ENCODE peak calls at places on chromosome 1, in seven cellular contexts. J, B, O, X, D, P and L are unnamed samples.

GRCh38 chr1:226656201-226656600 is 82.9 kb downstream of the ITPKB start:
- DNase-seq in B (peak), P (no peak), D (no peak), X (no peak), O (no peak), J (peak), L (peak)

GRCh38 chr1:8394456-8395321 is 76.8 kb downstream of the SLC45A1 start:
- DNase-seq in B (no peak), D (no peak), P (no peak), O (peak), X (no peak), J (no peak), L (no peak)

GRCh38 chr1:115604508-115604907 is 37.3 kb upstream of the VANGL1 start:
- DNase-seq in D (no peak), O (no peak), P (no peak), J (no peak), X (no peak), B (no peak), L (no peak)

GRCh38 chr1:211825990-211826389 is 4.6 kb downstream of the LPGAT1 start:
- DNase-seq in D (no peak), X (no peak), J (no peak), P (no peak), O (peak), B (no peak), L (no peak)

GRCh38 chr1:33680281-33680840 is 183.5 kb upstream of the HMGB4 start:
- DNase-seq in O (no peak), D (no peak), J (no peak), X (no peak), B (no peak), P (no peak), L (no peak)

GRCh38 chr1:60132985-60133673 is 59.6 kb upstream of the C1orf87 start:
- DNase-seq in P (peak), D (no peak), O (peak), B (no peak), X (no peak), J (peak), L (no peak)

GRCh38 chr1:161919229-161919628 is 104.4 kb downstream of the OLFML2B start:
- DNase-seq in X (no peak), B (no peak), D (no peak), O (no peak), J (no peak), P (no peak), L (no peak)

GRCh38 chr1:197180252-197180878 is 33.9 kb upstream of the ASPM start:
- DNase-seq in D (peak), B (no peak), P (peak), J (no peak), O (peak), X (peak), L (no peak)

GRCh38 chr1:43936470-43937151 is 3.0 kb downstream of the ARTN start:
- DNase-seq in B (peak), D (peak), X (no peak), J (peak), O (peak), P (peak), L (no peak)

GRCh38 chr1:224668991-224669390 is 52.9 kb downstream of the CNIH3 start:
- DNase-seq in B (no peak), J (no peak), P (peak), X (no peak), O (no peak), D (no peak), L (no peak)

GRCh38 chr1:181251001-181251712 is 162.7 kb downstream of the IER5 start:
- DNase-seq in B (no peak), D (no peak), X (no peak), O (peak), J (no peak), P (no peak), L (no peak)

GRCh38 chr1:206770531-206771352 is at the start of gene IL19:
- DNase-seq in P (no peak), B (peak), J (no peak), X (no peak), O (no peak), D (no peak), L (no peak)

GRCh38 chr1:38724160-38725131 is 135.1 kb downstream of the RRAGC start:
- DNase-seq in B (peak), P (no peak), D (no peak), O (no peak), J (no peak), X (no peak), L (no peak)

GRCh38 chr1:6450005-6450450 is 15.9 kb downstream of the TNFRSF25 start:
- DNase-seq in B (no peak), J (no peak), X (no peak), O (no peak), D (peak), P (no peak), L (no peak)

GRCh38 chr1:19200281-19200604 is 9.8 kb downstream of the UBR4 start:
- DNase-seq in O (no peak), X (no peak), B (no peak), D (no peak), J (no peak), P (no peak), L (no peak)

GRCh38 chr1:211632117-211632807 is 43.2 kb downstream of the NEK2 start:
- DNase-seq in O (no peak), B (peak), J (no peak), P (no peak), X (no peak), D (no peak), L (no peak)

GRCh38 chr1:50335036-50335435 is 88.2 kb downstream of the DMRTA2 start:
- DNase-seq in D (no peak), X (no peak), B (no peak), J (no peak), O (no peak), P (peak), L (no peak)

GRCh38 chr1:223765036-223765718 is 52.8 kb downstream of the CAPN2 start:
- DNase-seq in X (no peak), O (peak), J (peak), D (peak), P (no peak), B (peak), L (no peak)

GRCh38 chr1:6353948-6354658 is 39.5 kb downstream of the ACOT7 start:
- DNase-seq in X (no peak), D (peak), P (no peak), J (peak), O (no peak), B (no peak), L (no peak)

GRCh38 chr1:31591425-31592093 is 15.2 kb downstream of the TINAGL1 start:
- DNase-seq in P (peak), X (no peak), B (peak), D (no peak), O (peak), J (peak), L (peak)

GRCh38 chr1:245153645-245154428 is 948 bp upstream of the KIF26B start:
- DNase-seq in B (peak), P (peak), X (peak), J (peak), D (no peak), O (peak), L (peak)

GRCh38 chr1:27864264-27864895 is 8.0 kb upstream of the THEMIS2 start:
- DNase-seq in X (peak), J (no peak), P (no peak), O (no peak), D (no peak), B (no peak), L (peak)

GRCh38 chr1:151993084-151993733 is 450 bp downstream of the S100A10 start:
- DNase-seq in O (peak), P (no peak), D (no peak), J (peak), X (no peak), B (peak), L (peak)
- H3K9ac ChIP-seq in O (peak), P (peak), D (peak), J (peak), X (peak), B (peak), L (peak)

GRCh38 chr1:204199579-204199978 is 3.3 kb upstream of the KISS1 start:
- DNase-seq in B (no peak), O (no peak), D (no peak), X (no peak), J (no peak), P (no peak), L (no peak)

GRCh38 chr1:204197068-204197467 is 777 bp upstream of the KISS1 start:
- DNase-seq in P (no peak), D (no peak), B (peak), O (no peak), J (no peak), X (no peak), L (no peak)

GRCh38 chr1:204201651-204202050 is 5.4 kb upstream of the KISS1 start:
- DNase-seq in O (no peak), D (no peak), B (no peak), X (no peak), P (no peak), J (no peak), L (no peak)

GRCh38 chr1:204196068-204196795 is at the start of gene KISS1:
- DNase-seq in X (no peak), J (no peak), O (no peak), P (no peak), D (no peak), B (peak), L (no peak)

DNA sequence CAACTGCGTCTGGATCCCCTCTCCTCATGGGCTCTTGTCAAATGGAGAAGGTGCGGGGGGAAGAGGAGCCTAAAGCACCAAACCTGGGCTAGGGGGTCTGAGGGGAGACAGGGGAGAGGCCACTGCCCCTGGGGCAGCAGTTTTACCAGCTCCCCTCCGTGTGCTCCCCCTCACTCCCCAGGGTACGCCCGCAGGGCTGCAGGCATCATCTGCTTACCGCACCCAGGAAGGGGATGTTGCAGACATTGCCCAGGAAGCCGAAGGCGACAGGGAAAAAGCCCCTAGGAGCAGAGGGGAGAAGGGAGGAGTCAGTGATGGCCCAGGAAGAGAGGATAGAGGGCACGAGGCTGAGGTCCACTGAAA is 2.7 kb upstream of the KISS1 start:
- DNase-seq in J (no peak), X (no peak), B (no peak), D (no peak), O (no peak), P (no peak), L (no peak)
- H3K9ac ChIP-seq in J (no peak), X (no peak), B (no peak), D (no peak), O (no peak), P (no peak), L (no peak)

GRCh38 chr1:78840447-78841251 is 165.9 kb downstream of the ADGRL4 start:
- DNase-seq in D (no peak), J (no peak), X (no peak), B (peak), P (no peak), O (peak), L (no peak)
- H3K9ac ChIP-seq in D (no peak), J (no peak), X (no peak), B (no peak), P (peak), O (peak), L (no peak)

DNA sequence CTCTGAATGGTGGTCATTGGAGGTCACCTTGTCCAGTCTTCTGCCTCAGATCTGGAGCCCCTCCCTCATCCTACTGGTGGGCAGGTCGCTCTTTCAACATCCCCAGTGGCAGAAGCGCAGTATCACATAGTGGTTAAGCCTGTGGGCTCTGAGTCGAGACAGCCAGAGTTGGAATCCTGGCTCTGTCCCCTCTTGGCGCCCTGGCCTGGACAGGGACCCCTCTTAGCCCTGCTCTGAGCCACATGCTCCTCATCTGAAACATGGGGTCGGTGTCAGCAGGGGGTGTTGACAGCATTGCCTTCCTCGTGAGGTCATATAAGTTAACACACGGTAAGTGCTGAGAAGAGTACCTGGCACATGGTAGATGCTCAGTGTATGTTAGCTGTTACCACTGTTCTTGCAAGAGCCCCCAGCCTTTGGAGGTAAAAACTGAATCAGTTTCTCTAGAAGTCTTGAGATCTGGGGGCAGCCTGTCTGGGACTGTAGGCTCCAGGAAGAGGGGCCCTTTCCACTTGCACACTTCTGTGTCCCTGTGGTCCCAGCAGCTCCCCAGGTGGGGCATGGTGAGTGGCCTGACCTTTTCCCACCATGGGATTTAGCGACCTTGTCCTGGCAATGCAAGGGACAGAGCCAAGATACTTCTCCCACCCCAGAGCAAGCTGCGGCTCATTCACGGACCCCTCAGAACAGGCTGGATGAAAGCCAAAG is 6.4 kb downstream of the ZC3H12A start:
- DNase-seq in X (no peak), P (no peak), B (no peak), D (no peak), O (no peak), J (peak), L (no peak)
- H3K9ac ChIP-seq in X (no peak), P (no peak), B (no peak), D (no peak), O (peak), J (peak), L (no peak)

GRCh38 chr1:29171089-29171488 is 10.6 kb downstream of the SRSF4 start:
- DNase-seq in J (no peak), O (peak), P (no peak), D (no peak), B (peak), X (no peak), L (no peak)
- H3K9ac ChIP-seq in J (no peak), O (no peak), P (no peak), D (no peak), B (no peak), X (no peak), L (no peak)

GRCh38 chr1:179108644-179109043 is 26.8 kb downstream of the TOR3A start:
- DNase-seq in B (no peak), P (no peak), D (no peak), J (no peak), O (no peak), X (no peak), L (no peak)
- H3K9ac ChIP-seq in B (no peak), P (no peak), D (no peak), J (no peak), O (no peak), X (no peak), L (no peak)

GRCh38 chr1:171640225-171640624 is 12.3 kb downstream of the MYOC start:
- DNase-seq in J (no peak), D (no peak), O (no peak), P (no peak), B (no peak), X (no peak), L (no peak)

GRCh38 chr1:171641076-171641864 is 11.2 kb downstream of the MYOC start:
- DNase-seq in D (no peak), X (no peak), J (no peak), O (no peak), B (peak), P (no peak), L (no peak)

GRCh38 chr1:171644805-171645483 is 7.5 kb downstream of the MYOC start:
- DNase-seq in D (peak), P (peak), O (peak), J (peak), X (peak), B (peak), L (peak)

GRCh38 chr1:171643156-171643555 is 9.3 kb downstream of the MYOC start:
- DNase-seq in P (no peak), X (no peak), B (no peak), D (no peak), J (no peak), O (no peak), L (no peak)

DNA sequence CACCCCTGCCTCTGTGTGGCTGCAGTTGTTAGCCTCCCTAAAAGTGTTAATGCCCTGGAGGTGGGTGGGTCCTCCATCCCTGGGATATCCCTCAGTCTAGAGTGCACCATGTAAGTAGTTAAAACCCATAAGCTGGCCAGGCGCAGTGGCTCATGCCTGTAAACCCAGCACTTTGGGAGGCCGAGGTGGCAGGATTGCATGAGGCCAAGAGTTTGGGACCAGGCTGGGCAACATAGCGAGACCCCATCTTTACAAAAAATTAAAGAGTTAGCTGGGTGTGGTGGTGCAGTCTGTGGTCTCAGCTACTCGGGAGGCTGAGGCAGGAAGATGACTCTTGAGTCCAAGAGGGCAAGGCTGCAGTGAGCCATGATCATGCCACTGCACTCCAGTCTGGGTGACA is 10.3 kb downstream of the MYOC start:
- DNase-seq in O (no peak), P (no peak), X (no peak), J (no peak), B (peak), D (no peak), L (no peak)
- H3K9ac ChIP-seq in O (no peak), P (no peak), X (no peak), J (no peak), B (no peak), D (no peak), L (no peak)